ENCODE peak calls at places on chromosomes 13 and 19, in five cellular contexts. F is glutamatergic neuron, N is brain microvascular endothelial cell, U is upper lobe of right lung, D is A549. V is an unnamed sample.

GRCh38 chr19:34925278-34925855 is 1.3 kb upstream of the ZNF30 start:
- DNase-seq in F (no peak), N (no peak), U (peak), D (no peak), V (no peak)

GRCh38 chr13:39455534-39456175 is 147.3 kb downstream of the LHFPL6 start:
- DNase-seq in F (no peak), N (peak), U (no peak), D (no peak), V (no peak)

GRCh38 chr13:44618326-44618725 is 42.2 kb upstream of the TSC22D1 start:
- DNase-seq in F (no peak), N (no peak), U (no peak), D (no peak), V (no peak)

GRCh38 chr13:62357887-62358645 is 942.4 kb upstream of the PCDH20 start:
- DNase-seq in F (peak), N (peak), U (no peak), D (peak), V (peak)

GRCh38 chr13:72959643-72960042 is 99.2 kb upstream of the KLF5 start:
- DNase-seq in F (no peak), N (no peak), U (no peak), D (no peak), V (no peak)

GRCh38 chr13:87998081-87998480 is 326.9 kb downstream of the SLITRK5 start:
- DNase-seq in F (no peak), N (no peak), U (no peak), D (no peak), V (no peak)

GRCh38 chr19:38263696-38264485 is 482 bp upstream of the SPINT2 start:
- DNase-seq in F (peak), N (peak), U (peak), D (peak), V (no peak)

GRCh38 chr13:40191186-40191980 is 475.1 kb downstream of the FOXO1 start:
- DNase-seq in F (no peak), N (peak), U (no peak), D (no peak), V (no peak)

GRCh38 chr13:50474094-50474654 is 369.3 kb downstream of the DLEU7 start:
- DNase-seq in F (no peak), N (peak), U (no peak), D (no peak), V (no peak)

GRCh38 chr19:11735375-11735774 is 3.4 kb downstream of the ZNF823 start:
- DNase-seq in F (no peak), N (no peak), U (no peak), D (no peak), V (no peak)

GRCh38 chr19:11446652-11447301 is 11.3 kb downstream of the PRKCSH start:
- DNase-seq in F (peak), N (no peak), U (peak), D (peak), V (peak)

GRCh38 chr19:58407658-58408151 is 744 bp upstream of the ZNF584 start:
- DNase-seq in F (no peak), N (no peak), U (peak), D (no peak), V (no peak)

GRCh38 chr19:58409010-58409790 is 751 bp downstream of the ZNF584 start:
- DNase-seq in F (no peak), N (no peak), U (peak), D (peak), V (no peak)

GRCh38 chr19:58406818-58407657 is 1.4 kb upstream of the ZNF584 start:
- DNase-seq in F (no peak), N (no peak), U (no peak), D (peak), V (no peak)

DNA sequence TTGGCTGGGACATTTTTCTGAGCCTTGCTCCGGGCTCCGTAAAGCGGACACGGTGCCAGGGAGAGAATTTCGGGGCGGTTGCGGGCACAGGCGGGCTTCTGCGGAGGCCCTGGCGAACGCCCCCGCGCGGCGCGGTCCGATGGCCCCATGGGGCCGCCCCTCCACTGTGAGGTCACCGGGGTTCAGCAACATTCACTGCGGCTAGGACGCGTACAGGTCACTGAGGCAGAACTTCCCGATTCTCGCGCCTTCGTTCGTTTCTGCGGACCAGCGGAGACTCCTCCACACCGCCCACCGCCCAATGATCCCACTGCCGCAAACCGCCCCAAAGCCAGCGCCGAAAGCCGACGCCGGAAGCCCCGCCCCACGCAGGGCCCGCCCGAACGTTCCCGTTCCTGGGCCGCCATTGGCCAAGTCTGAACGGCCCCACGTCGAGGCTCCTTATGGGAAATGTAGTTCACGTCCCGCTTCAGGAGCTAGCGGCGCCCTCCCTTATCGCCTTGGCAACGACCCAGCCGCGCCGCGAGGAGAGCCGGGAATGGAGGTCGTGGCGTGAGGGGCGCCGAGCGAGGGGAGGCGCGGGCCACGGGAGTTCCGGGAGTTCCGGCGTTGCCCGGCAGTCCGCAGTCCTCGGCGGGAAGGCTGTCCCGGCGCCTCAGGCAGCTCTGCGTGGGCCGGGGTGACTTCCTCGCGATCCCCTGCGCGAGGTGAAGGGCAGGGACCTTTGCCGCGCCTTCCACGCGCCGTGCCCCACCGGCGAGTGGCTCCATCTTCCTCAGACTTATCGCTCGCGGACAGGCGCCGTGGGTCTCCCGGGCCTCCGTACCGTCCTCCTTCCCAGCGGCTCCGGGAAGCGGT is at the start of gene ZNF584:
- DNase-seq in F (peak), N (peak), U (peak), D (peak), V (peak)
- TF ChIP-seq CTCF in F (no peak), N (peak), U (no peak), D (peak), V (no peak)

GRCh38 chr19:10427169-10427568 is 6.8 kb downstream of the PDE4A start:
- DNase-seq in F (no peak), N (no peak), U (no peak), D (no peak), V (no peak)
- TF ChIP-seq CTCF in F (no peak), N (no peak), U (no peak), D (no peak), V (no peak)

DNA sequence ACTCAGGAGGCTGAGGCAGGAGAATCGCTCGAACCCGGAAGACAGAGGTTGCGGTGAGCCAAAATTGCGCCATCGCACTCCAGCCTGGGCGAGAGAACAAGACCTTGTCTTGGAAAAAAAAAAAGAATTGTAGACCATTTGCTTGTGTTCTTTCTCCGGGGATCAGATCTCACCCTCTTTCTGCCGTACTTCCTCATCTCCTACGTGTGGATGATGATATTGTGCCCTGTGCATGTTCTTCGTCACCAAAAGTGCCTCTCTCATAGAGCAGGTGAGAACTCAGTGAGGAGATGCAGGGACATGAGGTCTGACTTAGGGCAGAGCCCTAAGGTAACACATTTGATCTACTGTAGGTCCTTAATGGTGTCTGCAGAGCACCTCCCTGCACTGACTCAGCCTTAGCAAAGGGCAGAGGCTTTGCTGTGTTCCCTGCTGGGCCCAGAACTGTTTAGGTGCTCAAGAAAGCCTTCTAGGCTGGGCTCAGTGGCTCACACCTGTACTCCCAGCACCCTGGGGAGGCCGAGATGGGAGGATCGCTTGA is 1.3 kb downstream of the APOC2 start:
- DNase-seq in F (no peak), N (no peak), U (no peak), D (no peak), V (no peak)
- TF ChIP-seq CTCF in F (no peak), N (no peak), U (no peak), D (no peak), V (no peak)

GRCh38 chr13:29713841-29714240 is 118.4 kb upstream of the SLC7A1 start:
- DNase-seq in F (no peak), N (peak), U (no peak), D (peak), V (no peak)
- TF ChIP-seq CTCF in F (peak), N (peak), U (peak), D (peak), V (peak)

GRCh38 chr19:6963937-6964336 is 57.3 kb downstream of the MBD3L2B start:
- DNase-seq in F (no peak), N (no peak), U (no peak), D (no peak), V (no peak)
- TF ChIP-seq CTCF in F (no peak), N (peak), U (peak), D (no peak), V (peak)

V was measured in neural crest cell.